ENCODE peak calls at places on chromosomes 5 and 9, in ten cellular contexts. M, S, X, B, R, L, Y, K, A and D are unnamed samples.
A peak's percentile ranks its signal among the peaks of the same experiment; 100 is the strongest.

GRCh38 chr9:899440-900184 is 58.1 kb downstream of the DMRT1 start:
- DNase-seq in R (peak; percentile 49), K (no peak), Y (no peak), S (no peak), M (no peak), X (peak; percentile 40), B (no peak), L (no peak), A (no peak), D (no peak)

GRCh38 chr5:158174918-158175663 is 316.1 kb upstream of the CLINT1 start:
- DNase-seq in Y (peak; percentile 67), B (peak; percentile 88), M (peak; percentile 62), S (peak; percentile 10), X (peak; percentile 90), K (peak; percentile 66), A (peak; percentile 32), R (peak; percentile 85), L (peak; percentile 67), D (peak; percentile 80)

GRCh38 chr5:135392256-135392655 is 6.8 kb downstream of the MACROH2A1 start:
- DNase-seq in R (no peak), Y (no peak), L (no peak), S (no peak), K (no peak), B (no peak), M (no peak), A (no peak), X (no peak), D (no peak)

GRCh38 chr5:13595978-13596377 is 348.5 kb downstream of the DNAH5 start:
- DNase-seq in M (no peak), A (no peak), X (no peak), L (no peak), Y (no peak), S (no peak), B (no peak), R (no peak), K (no peak), D (no peak)

GRCh38 chr9:113737414-113738271 is 138.5 kb upstream of the ZNF618 start:
- DNase-seq in S (no peak), L (peak; percentile 62), Y (no peak), A (peak; percentile 46), X (peak; percentile 51), R (peak; percentile 49), B (peak; percentile 31), M (no peak), K (no peak), D (no peak)

GRCh38 chr5:152007556-152007955 is 82.9 kb upstream of the GLRA1 start:
- DNase-seq in A (no peak), B (no peak), L (no peak), K (no peak), S (no peak), X (no peak), Y (no peak), R (no peak), M (no peak), D (no peak)

GRCh38 chr9:27392451-27392850 is 95.5 kb upstream of the EQTN start:
- DNase-seq in A (no peak), K (no peak), B (no peak), X (no peak), R (no peak), Y (no peak), L (no peak), S (no peak), M (no peak), D (no peak)

GRCh38 chr9:33440609-33441008 is 6.8 kb downstream of the AQP3 start:
- DNase-seq in Y (no peak), M (no peak), A (no peak), X (no peak), B (no peak), L (no peak), K (no peak), R (no peak), S (no peak), D (no peak)

GRCh38 chr5:172766287-172767104 is 4.5 kb downstream of the DUSP1 start:
- DNase-seq in S (no peak), R (peak; percentile 78), K (no peak), Y (peak; percentile 69), X (no peak), A (peak; percentile 86), B (peak; percentile 74), L (peak; percentile 74), M (peak; percentile 68), D (peak; percentile 80)

GRCh38 chr9:38432922-38433510 is 8.8 kb upstream of the IGFBPL1 start:
- DNase-seq in Y (no peak), A (peak; percentile 43), B (no peak), M (no peak), K (no peak), X (peak; percentile 45), R (no peak), S (no peak), L (no peak), D (no peak)

GRCh38 chr9:115118471-115119156 is 657 bp upstream of the TNC start:
- DNase-seq in R (peak; percentile 60), L (peak; percentile 22), X (no peak), A (no peak), K (peak; percentile 62), Y (peak; percentile 20), B (no peak), M (peak; percentile 23), S (no peak), D (peak; percentile 18)

GRCh38 chr5:10701567-10702039 is 59.4 kb downstream of the DAP start:
- DNase-seq in A (peak; percentile 18), Y (no peak), K (no peak), M (no peak), B (peak; percentile 36), X (peak; percentile 61), S (no peak), L (no peak), R (no peak), D (no peak)

GRCh38 chr9:114500583-114501292 is 4.5 kb downstream of the WHRN start:
- DNase-seq in A (no peak), Y (no peak), S (no peak), K (no peak), M (no peak), X (no peak), R (no peak), B (no peak), L (no peak), D (no peak)

GRCh38 chr5:80186634-80187033 is 69.2 kb downstream of the SERINC5 start:
- DNase-seq in S (no peak), X (peak; percentile 55), L (no peak), M (no peak), Y (no peak), K (no peak), B (peak; percentile 22), A (no peak), R (peak; percentile 55), D (no peak)

GRCh38 chr5:6484446-6484845 is 35.8 kb downstream of the UBE2QL1 start:
- DNase-seq in L (no peak), Y (no peak), K (no peak), S (no peak), X (no peak), B (no peak), R (no peak), M (no peak), A (no peak), D (no peak)

GRCh38 chr5:6483880-6484382 is 35.3 kb downstream of the UBE2QL1 start:
- DNase-seq in Y (no peak), M (no peak), B (no peak), A (no peak), K (no peak), S (no peak), R (no peak), L (no peak), X (no peak), D (no peak)

GRCh38 chr5:6482735-6483134 is 34.1 kb downstream of the UBE2QL1 start:
- DNase-seq in S (no peak), Y (no peak), M (no peak), K (no peak), X (no peak), R (no peak), B (no peak), L (no peak), A (no peak), D (no peak)

GRCh38 chr5:6478793-6479192 is 30.1 kb downstream of the UBE2QL1 start:
- DNase-seq in Y (no peak), S (no peak), X (no peak), A (no peak), R (no peak), M (no peak), B (no peak), K (no peak), L (no peak), D (no peak)

GRCh38 chr5:6480133-6481051 is 31.7 kb downstream of the UBE2QL1 start:
- DNase-seq in M (no peak), X (peak; percentile 15), L (no peak), K (no peak), A (no peak), S (no peak), R (no peak), B (no peak), Y (no peak), D (no peak)
- TF ChIP-seq CTCF in M (no peak), X (peak; percentile 56), L (no peak), K (no peak), A (no peak), S (no peak), R (no peak), B (no peak), Y (no peak), D (no peak)

GRCh38 chr5:130074820-130075219 is 170.6 kb downstream of the CHSY3 start:
- DNase-seq in A (no peak), L (no peak), S (no peak), B (no peak), M (no peak), R (no peak), K (no peak), Y (no peak), X (no peak), D (no peak)
- H3K4me1 ChIP-seq in A (no peaks in the 10 kb centered on the region), L (no peaks in the 10 kb centered on the region), S (no peaks in the 10 kb centered on the region), B (no peaks in the 10 kb centered on the region), M (no peaks in the 10 kb centered on the region), R (no peaks in the 10 kb centered on the region), K (no peaks in the 10 kb centered on the region), Y (no peaks in the 10 kb centered on the region), X (no peaks in the 10 kb centered on the region), D (no peaks in the 10 kb centered on the region)

DNA sequence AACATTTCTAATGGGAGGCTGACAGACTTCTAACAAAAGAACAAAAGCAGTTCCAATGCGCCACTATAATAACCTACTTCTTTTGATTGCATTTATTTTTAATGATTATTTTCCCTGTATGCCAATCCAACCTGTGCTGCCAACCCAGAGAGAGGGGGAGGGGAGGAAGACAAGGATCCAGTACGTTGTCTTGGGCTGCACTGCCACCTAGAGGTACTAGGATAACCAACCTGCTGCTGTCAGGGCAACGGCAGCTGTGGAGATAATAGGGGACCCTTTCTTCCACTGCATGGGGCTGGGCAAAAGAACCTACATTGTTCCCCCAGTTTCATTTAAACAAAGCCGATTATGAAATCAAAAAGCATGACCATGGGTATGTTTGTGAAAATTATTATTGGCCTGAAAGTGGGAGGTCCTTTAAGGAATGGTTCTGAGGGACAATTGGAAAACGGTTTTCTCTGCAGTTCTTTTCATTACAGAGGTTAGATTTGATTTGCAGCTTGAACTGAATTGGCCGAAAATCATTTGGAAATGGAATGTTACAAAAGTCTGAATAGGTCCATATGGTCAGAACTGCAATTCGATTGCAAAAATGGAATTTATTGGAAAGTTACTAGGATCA is 101.3 kb downstream of the RASEF start:
- DNase-seq in S (no peak), B (peak; percentile 60), M (peak; percentile 24), L (peak; percentile 88), Y (peak; percentile 41), K (peak; percentile 71), R (peak; percentile 86), A (peak; percentile 73), X (peak; percentile 75), D (no peak)
- TF ChIP-seq CTCF in S (peak; percentile 26), B (no peak), M (peak; percentile 77), L (peak; percentile 78), Y (peak; percentile 82), K (peak; percentile 42), R (peak; percentile 54), A (peak; percentile 91), X (peak; percentile 89), D (peak; percentile 77)

GRCh38 chr9:136084191-136084944 is 10.7 kb downstream of the NACC2 start:
- DNase-seq in X (no peak), M (peak; percentile 11), R (no peak), B (peak; percentile 18), S (no peak), A (no peak), K (peak; percentile 45), Y (peak; percentile 13), L (no peak), D (peak; percentile 46)
- H3K4me1 ChIP-seq in X (peaks cover 11% of the 10 kb centered on the region), M (peaks cover 74% of the 10 kb centered on the region), R (peaks cover 63% of the 10 kb centered on the region), B (peaks cover 3% of the 10 kb centered on the region), S (peaks cover 9% of the 10 kb centered on the region), A (no peaks in the 10 kb centered on the region), K (peaks cover 8% of the 10 kb centered on the region), Y (peaks cover 100% of the 10 kb centered on the region), L (peaks cover 64% of the 10 kb centered on the region), D (peaks cover 99% of the 10 kb centered on the region)